ENCODE peak calls at places on chromosomes 4 and X, in nine cellular contexts. S is A549; C is hepatocyte; I is cardiac fibroblast; Z is stimulated activated CD8-positive, alpha-beta memory T cell treated with anti-CD3 and anti-CD28 coated beads, Interleukin-12 subunit alpha, Interleukin-12 subunit beta, amount 100 ng/mL, for 4 hours; H is bronchial epithelial cell; G is HEK293T; K is GM12865; T is kidney glomerular epithelial cell. A is an unnamed sample.

GRCh38 chrX:56288607-56289006 is 56.5 kb downstream of the KLF8 start:
- DNase-seq in H (no peak), T (no peak), G (no peak), K (no peak), I (no peak), S (no peak), Z (no peak), C (no peak), A (no peak)

GRCh38 chr4:4625488-4625887 is 83.6 kb upstream of the STX18 start:
- DNase-seq in Z (no peak), T (no peak), S (no peak), I (peak), H (no peak), G (no peak), K (no peak), C (no peak), A (no peak)

GRCh38 chr4:25702848-25703247 is 47.2 kb downstream of the SLC34A2 start:
- DNase-seq in G (no peak), K (no peak), H (no peak), S (no peak), C (no peak), I (peak), T (peak), Z (no peak), A (peak)

GRCh38 chr4:53646792-53647191 is 55.5 kb upstream of the LNX1 start:
- DNase-seq in C (peak), S (no peak), T (no peak), Z (no peak), K (no peak), G (no peak), I (no peak), H (no peak), A (no peak)

GRCh38 chr4:188975271-188975670 is 836.0 kb downstream of the TRIML1 start:
- DNase-seq in G (no peak), T (no peak), K (no peak), C (no peak), Z (no peak), S (no peak), H (no peak), I (no peak), A (no peak)

GRCh38 chr4:53515076-53515475 is 76.2 kb downstream of the LNX1 start:
- DNase-seq in G (no peak), T (no peak), C (no peak), H (no peak), K (no peak), Z (no peak), I (no peak), S (no peak), A (no peak)

GRCh38 chr4:102823897-102824296 is 3.5 kb downstream of the UBE2D3 start:
- DNase-seq in S (no peak), I (no peak), H (no peak), C (no peak), G (no peak), T (no peak), K (no peak), Z (no peak), A (no peak)

GRCh38 chr4:188254211-188254610 is 115.0 kb downstream of the TRIML1 start:
- DNase-seq in S (no peak), C (no peak), H (peak), K (no peak), G (no peak), Z (no peak), I (peak), T (no peak), A (no peak)

GRCh38 chr4:48093949-48094550 is 40.0 kb downstream of the TXK start:
- DNase-seq in G (peak), H (peak), I (peak), S (peak), C (peak), K (no peak), Z (no peak), T (peak), A (no peak)

GRCh38 chr4:54400802-54401201 is 171.7 kb downstream of the PDGFRA start:
- DNase-seq in K (no peak), I (peak), G (no peak), H (peak), C (peak), S (no peak), Z (no peak), T (no peak), A (no peak)

GRCh38 chr4:680931-681645 is 6.7 kb downstream of the MYL5 start:
- DNase-seq in C (peak), Z (peak), I (no peak), S (no peak), T (no peak), H (no peak), G (peak), K (peak), A (peak)

GRCh38 chr4:19329631-19330030 is 922.1 kb upstream of the SLIT2 start:
- DNase-seq in H (peak), Z (no peak), S (no peak), T (no peak), K (no peak), C (no peak), G (no peak), I (peak), A (no peak)

GRCh38 chrX:12973561-12974216 is 1.2 kb upstream of the TMSB4X start:
- DNase-seq in K (peak), H (no peak), Z (no peak), C (no peak), S (no peak), I (no peak), T (no peak), G (no peak), A (peak)

GRCh38 chr4:98720871-98721480 is 62.6 kb upstream of the TSPAN5 start:
- DNase-seq in H (peak), K (no peak), C (no peak), T (no peak), I (peak), Z (no peak), G (no peak), S (no peak), A (no peak)

GRCh38 chr4:161929966-161930365 is 233.8 kb downstream of the FSTL5 start:
- DNase-seq in S (no peak), I (no peak), C (no peak), G (no peak), H (no peak), T (no peak), Z (no peak), K (no peak), A (no peak)

GRCh38 chrX:154750301-154751120 is at the start of gene GAB3:
- DNase-seq in C (peak), K (peak), S (no peak), Z (peak), T (no peak), H (no peak), G (peak), I (peak), A (peak)

GRCh38 chr4:51845736-51846135 is 2.8 kb downstream of the DCUN1D4 start:
- DNase-seq in T (no peak), K (no peak), C (no peak), G (no peak), I (no peak), S (no peak), H (no peak), Z (no peak), A (no peak)

GRCh38 chr4:123661080-123661737 is 264.6 kb downstream of the SPRY1 start:
- DNase-seq in K (no peak), T (peak), I (peak), Z (no peak), G (no peak), H (peak), S (peak), C (peak), A (peak)

GRCh38 chr4:16457944-16458343 is 231.7 kb upstream of the TAPT1 start:
- DNase-seq in H (peak), C (no peak), K (no peak), G (no peak), T (no peak), Z (no peak), S (no peak), I (peak), A (no peak)

GRCh38 chr4:79645942-79646341 is 237.9 kb upstream of the GK2 start:
- DNase-seq in H (no peak), Z (no peak), G (no peak), S (no peak), T (no peak), K (no peak), C (no peak), I (no peak), A (no peak)

GRCh38 chr4:27861381-27861787 is 1000.7 kb downstream of the STIM2 start:
- DNase-seq in H (peak), K (peak), I (peak), S (no peak), T (no peak), G (peak), Z (no peak), C (peak), A (peak)

GRCh38 chr4:384311-385010 is 46.8 kb downstream of the ZNF141 start:
- DNase-seq in I (no peak), T (no peak), K (peak), S (no peak), C (no peak), Z (no peak), G (no peak), H (no peak), A (peak)

GRCh38 chrX:34866636-34867035 is 76.0 kb upstream of the FAM47B start:
- DNase-seq in T (no peak), Z (no peak), C (no peak), G (no peak), K (no peak), S (no peak), I (no peak), H (no peak), A (no peak)

GRCh38 chrX:17814557-17814956 is 46.5 kb downstream of the RAI2 start:
- DNase-seq in S (no peak), K (no peak), Z (no peak), I (peak), C (no peak), H (peak), G (no peak), T (no peak), A (no peak)

GRCh38 chr4:76208005-76208765 is 5.4 kb downstream of the SCARB2 start:
- DNase-seq in S (no peak), T (peak), C (peak), I (peak), G (peak), K (no peak), H (peak), Z (no peak), A (no peak)

GRCh38 chr4:104507112-104507511 is 12.4 kb upstream of the CXXC4 start:
- DNase-seq in G (no peak), S (no peak), H (no peak), T (no peak), C (no peak), K (no peak), I (no peak), Z (no peak), A (no peak)

GRCh38 chr4:26893491-26893890 is 32.9 kb downstream of the STIM2 start:
- DNase-seq in Z (no peak), S (no peak), G (no peak), K (no peak), H (peak), I (no peak), C (no peak), T (no peak), A (no peak)

GRCh38 chr4:145779319-145779801 is 99.4 kb downstream of the C4orf51 start:
- DNase-seq in T (no peak), C (no peak), K (no peak), G (no peak), H (no peak), S (no peak), Z (no peak), I (peak), A (no peak)